ENCODE peak calls at places on chromosomes 13 and 19, in eight cellular contexts. W, E, C, J, Q, K, U and I are unnamed samples.
A peak's percentile ranks its signal among the peaks of the same experiment; 100 is the strongest.

GRCh38 chr19:56988271-56988670 is 131.5 kb upstream of the USP29 start:
- DNase-seq in W (no peak), E (no peak), C (no peak), J (no peak), Q (no peak), K (no peak), U (no peak), I (no peak)

GRCh38 chr13:67619346-67619745 is 389.2 kb upstream of the PCDH9 start:
- DNase-seq in W (no peak), E (no peak), C (no peak), J (no peak), Q (no peak), K (no peak), U (peak; percentile 78), I (no peak)

GRCh38 chr19:19026299-19026971 is 6.9 kb downstream of the SUGP2 start:
- DNase-seq in W (no peak), E (no peak), C (no peak), J (no peak), Q (no peak), K (peak; percentile 25), U (no peak), I (no peak)

GRCh38 chr13:73215807-73216206 is 157.0 kb downstream of the KLF5 start:
- DNase-seq in W (no peak), E (no peak), C (no peak), J (no peak), Q (no peak), K (no peak), U (peak; percentile 87), I (peak; percentile 59)

GRCh38 chr13:47463726-47464125 is 537.3 kb downstream of the SUCLA2 start:
- DNase-seq in W (no peak), E (peak; percentile 5), C (no peak), J (no peak), Q (no peak), K (no peak), U (peak; percentile 54), I (no peak)

GRCh38 chr13:50998326-50998725 is 88.7 kb downstream of the RNASEH2B start:
- DNase-seq in W (no peak), E (no peak), C (no peak), J (no peak), Q (no peak), K (no peak), U (no peak), I (no peak)

GRCh38 chr13:112888238-112889111 is 80.5 kb upstream of the MCF2L start:
- DNase-seq in W (no peak), E (no peak), C (no peak), J (no peak), Q (no peak), K (no peak), U (no peak), I (no peak)

GRCh38 chr19:29667941-29668340 is 2.7 kb downstream of the PLEKHF1 start:
- DNase-seq in W (no peak), E (no peak), C (peak; percentile 56), J (peak; percentile 15), Q (peak; percentile 81), K (no peak), U (no peak), I (no peak)

GRCh38 chr13:46647514-46648065 is 94.6 kb downstream of the LRCH1 start:
- DNase-seq in W (no peak), E (no peak), C (no peak), J (no peak), Q (no peak), K (no peak), U (no peak), I (no peak)

GRCh38 chr19:6888967-6889366 is 1.6 kb downstream of the ADGRE1 start:
- DNase-seq in W (no peak), E (no peak), C (no peak), J (no peak), Q (no peak), K (no peak), U (no peak), I (no peak)

GRCh38 chr13:106530209-106530906 is 5.1 kb downstream of the EFNB2 start:
- DNase-seq in W (no peak), E (no peak), C (no peak), J (no peak), Q (no peak), K (no peak), U (no peak), I (no peak)

GRCh38 chr19:15991602-15992001 is 42.8 kb downstream of the OR10H4 start:
- DNase-seq in W (no peak), E (no peak), C (no peak), J (no peak), Q (no peak), K (no peak), U (no peak), I (no peak)

GRCh38 chr19:15992014-15992413 is 43.2 kb downstream of the OR10H4 start:
- DNase-seq in W (no peak), E (no peak), C (no peak), J (no peak), Q (no peak), K (no peak), U (no peak), I (no peak)

GRCh38 chr19:16000024-16000687 is 51.3 kb downstream of the OR10H4 start:
- DNase-seq in W (no peak), E (no peak), C (no peak), J (no peak), Q (no peak), K (no peak), U (no peak), I (peak; percentile 35)

GRCh38 chr19:15998166-15998565 is 49.4 kb downstream of the OR10H4 start:
- DNase-seq in W (no peak), E (no peak), C (no peak), J (no peak), Q (no peak), K (no peak), U (no peak), I (no peak)

DNA sequence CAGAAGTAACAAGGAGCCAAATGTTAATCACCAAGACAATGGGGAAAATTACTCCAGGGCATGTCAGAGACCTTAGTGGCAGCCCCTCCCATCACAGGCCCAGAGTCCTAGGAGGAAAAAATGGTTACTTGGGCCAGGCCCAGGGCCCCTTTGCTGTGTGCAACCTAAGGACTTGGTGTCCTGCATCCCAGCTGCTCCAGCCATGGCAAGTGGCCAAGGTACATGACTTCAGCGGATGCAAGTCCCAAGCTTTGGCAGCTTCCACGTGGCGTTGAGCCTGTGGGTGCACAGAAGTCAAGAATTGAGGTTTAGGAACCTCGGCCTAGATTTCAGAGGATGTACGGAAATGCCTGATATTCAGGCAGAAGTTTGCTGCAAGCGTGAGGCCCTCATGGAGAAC is 46.7 kb downstream of the OR10H4 start:
- DNase-seq in W (no peak), E (no peak), C (no peak), J (peak; percentile 40), Q (no peak), K (peak; percentile 36), U (no peak), I (no peak)
- H3K9me3 ChIP-seq in W (no peaks in the 10 kb centered on the region), E (peaks cover 11% of the 10 kb centered on the region), C (no peaks in the 10 kb centered on the region), J (no peaks in the 10 kb centered on the region), Q (peaks cover 6% of the 10 kb centered on the region), K (no peaks in the 10 kb centered on the region), U (no peaks in the 10 kb centered on the region), I (no peaks in the 10 kb centered on the region)

GRCh38 chr19:58002384-58003152 is at the start of gene ZNF606:
- DNase-seq in W (no peak), E (peak; percentile 88), C (peak; percentile 75), J (peak; percentile 91), Q (peak; percentile 81), K (peak; percentile 89), U (peak; percentile 78), I (peak; percentile 99)
- H3K9me3 ChIP-seq in W (peaks cover 16% of the 10 kb centered on the region), E (peaks cover 69% of the 10 kb centered on the region), C (peaks cover 40% of the 10 kb centered on the region), J (peaks cover 5% of the 10 kb centered on the region), Q (peaks cover 42% of the 10 kb centered on the region), K (peaks cover 51% of the 10 kb centered on the region), U (peaks cover 64% of the 10 kb centered on the region), I (peaks cover 3% of the 10 kb centered on the region)

DNA sequence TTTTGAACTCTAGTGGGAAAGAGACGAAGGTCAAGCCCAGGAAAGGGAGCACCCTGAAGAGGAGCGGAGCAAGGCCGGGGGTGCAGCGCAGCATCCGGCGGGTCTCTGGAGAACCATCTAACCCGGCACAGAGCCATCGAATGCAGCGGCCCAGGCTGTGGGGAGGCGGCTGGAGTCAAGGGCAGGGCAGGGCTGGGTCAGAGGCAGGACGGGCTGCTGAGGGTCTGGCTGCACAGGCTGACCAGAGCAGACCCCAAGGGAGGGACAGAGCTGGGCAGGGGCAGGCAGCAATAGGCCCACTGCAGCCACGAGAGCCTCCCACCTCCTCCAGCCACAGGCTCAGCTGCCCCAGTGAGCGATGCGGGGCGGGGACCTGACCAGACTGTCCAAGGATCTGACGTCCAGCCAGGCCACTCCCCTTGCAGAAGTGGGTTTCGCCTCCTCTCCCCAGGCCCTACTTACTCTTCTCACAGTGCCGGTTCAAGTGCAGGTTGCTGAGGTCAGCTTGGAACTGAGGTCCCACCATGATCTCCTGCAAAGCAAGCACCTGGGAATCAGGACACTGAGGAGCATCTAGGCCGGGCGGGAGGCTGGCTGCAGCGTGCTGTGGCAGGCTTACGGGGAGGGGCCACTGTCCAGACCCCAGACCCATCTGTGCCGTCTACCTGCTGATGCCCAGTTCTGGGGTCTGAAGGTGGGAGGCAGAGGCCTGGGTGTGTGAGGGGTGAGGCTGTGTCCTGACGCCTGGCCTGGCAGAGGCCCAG is 19.2 kb downstream of the MIER2 start:
- DNase-seq in W (no peak), E (no peak), C (no peak), J (no peak), Q (no peak), K (no peak), U (no peak), I (peak; percentile 60)
- H3K9me3 ChIP-seq in W (peaks cover 13% of the 10 kb centered on the region), E (no peaks in the 10 kb centered on the region), C (no peaks in the 10 kb centered on the region), J (no peaks in the 10 kb centered on the region), Q (peaks cover 8% of the 10 kb centered on the region), K (no peaks in the 10 kb centered on the region), U (peaks cover 17% of the 10 kb centered on the region), I (peaks cover 7% of the 10 kb centered on the region)

GRCh38 chr19:15642807-15643206 is 2.1 kb downstream of the CYP4F3 start:
- DNase-seq in W (no peak), E (no peak), C (no peak), J (no peak), Q (no peak), K (no peak), U (no peak), I (no peak)

GRCh38 chr19:15643387-15643786 is 2.7 kb downstream of the CYP4F3 start:
- DNase-seq in W (no peak), E (no peak), C (no peak), J (no peak), Q (no peak), K (no peak), U (no peak), I (no peak)

GRCh38 chr19:15641901-15642491 is 1.3 kb downstream of the CYP4F3 start:
- DNase-seq in W (no peak), E (no peak), C (no peak), J (no peak), Q (peak; percentile 30), K (peak; percentile 7), U (no peak), I (no peak)

GRCh38 chr19:15644816-15645215 is 4.1 kb downstream of the CYP4F3 start:
- DNase-seq in W (no peak), E (no peak), C (no peak), J (no peak), Q (no peak), K (no peak), U (no peak), I (no peak)

DNA sequence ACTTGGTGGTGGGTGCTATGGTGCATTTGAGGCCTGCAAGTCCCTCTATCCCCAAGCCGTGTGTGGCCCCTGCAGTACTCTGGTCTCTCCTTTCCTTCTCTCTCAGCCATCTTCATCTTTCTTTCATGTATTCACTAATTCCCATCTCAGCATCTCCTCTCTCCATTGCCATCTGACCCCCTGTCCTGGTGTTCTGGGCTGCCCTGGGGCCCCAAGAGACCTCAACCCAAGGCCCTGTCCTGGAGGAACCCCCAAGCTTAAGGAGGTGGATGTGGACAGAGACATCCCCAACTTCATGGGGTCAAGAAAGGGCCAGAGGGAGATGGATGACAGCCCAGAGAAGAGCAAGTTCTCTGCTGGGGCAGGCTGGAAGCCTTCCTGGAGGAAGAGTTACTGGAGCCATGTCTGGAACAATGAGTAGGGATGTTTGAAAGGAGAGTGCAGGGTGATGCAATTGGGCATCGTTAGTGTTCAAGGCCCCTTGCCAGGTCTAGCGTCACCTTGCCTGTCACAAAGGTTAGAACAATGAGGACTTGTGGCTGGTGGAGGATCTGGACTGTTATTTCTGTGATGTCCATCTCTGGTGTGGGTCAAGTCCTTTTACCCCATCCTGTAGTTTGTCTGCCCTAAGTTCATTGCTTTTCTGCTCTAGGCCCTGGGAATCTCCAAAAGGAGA is 3.5 kb downstream of the CYP4F3 start:
- DNase-seq in W (no peak), E (no peak), C (no peak), J (no peak), Q (no peak), K (no peak), U (no peak), I (no peak)
- H3K9me3 ChIP-seq in W (no peaks in the 10 kb centered on the region), E (no peaks in the 10 kb centered on the region), C (no peaks in the 10 kb centered on the region), J (no peaks in the 10 kb centered on the region), Q (no peaks in the 10 kb centered on the region), K (no peaks in the 10 kb centered on the region), U (peaks cover 13% of the 10 kb centered on the region), I (no peaks in the 10 kb centered on the region)